ENCODE peak calls at places on chromosome 6, in eight cellular contexts. H is K562; N is neuronal stem cell; S is effector memory CD4-positive, alpha-beta T cell; U is heart right ventricle; R is transverse colon; X is uterus; L is GM23338. O is an unnamed sample.

GRCh38 chr6:138833819-138834539 is 38.1 kb downstream of the ECT2L start:
- DNase-seq in H (no peak), N (no peak), S (no peak), U (peak), R (no peak), X (peak), L (no peak), O (no peak)

GRCh38 chr6:1984346-1984994 is 260.9 kb downstream of the GMDS start:
- DNase-seq in H (no peak), N (no peak), S (no peak), U (no peak), R (no peak), X (no peak), L (no peak), O (no peak)

GRCh38 chr6:127343753-127344659 is 597 bp upstream of the ECHDC1 start:
- DNase-seq in H (peak), N (peak), S (no peak), U (no peak), R (no peak), X (no peak), L (peak), O (peak)

GRCh38 chr6:119129968-119130484 is 51.6 kb upstream of the FAM184A start:
- DNase-seq in H (peak), N (no peak), S (no peak), U (no peak), R (no peak), X (no peak), L (no peak), O (peak)

GRCh38 chr6:105257350-105257749 is 77.5 kb upstream of the POPDC3 start:
- DNase-seq in H (no peak), N (no peak), S (no peak), U (no peak), R (no peak), X (no peak), L (no peak), O (no peak)

GRCh38 chr6:138099832-138100231 is 7.4 kb downstream of the PERP start:
- DNase-seq in H (no peak), N (no peak), S (no peak), U (no peak), R (no peak), X (no peak), L (no peak), O (no peak)

GRCh38 chr6:37765182-37765780 is 54.2 kb upstream of the ZFAND3 start:
- DNase-seq in H (no peak), N (no peak), S (no peak), U (no peak), R (no peak), X (no peak), L (no peak), O (peak)

GRCh38 chr6:45420083-45420908 is 42.6 kb upstream of the SUPT3H start:
- DNase-seq in H (no peak), N (peak), S (peak), U (no peak), R (peak), X (no peak), L (peak), O (peak)

GRCh38 chr6:41214559-41215238 is 13.4 kb upstream of the TREML4 start:
- DNase-seq in H (no peak), N (no peak), S (no peak), U (no peak), R (no peak), X (no peak), L (no peak), O (peak)

GRCh38 chr6:125486881-125487280 is 185.1 kb upstream of the HDDC2 start:
- DNase-seq in H (no peak), N (no peak), S (no peak), U (no peak), R (no peak), X (no peak), L (no peak), O (no peak)

GRCh38 chr6:83815631-83816030 is 37.5 kb upstream of the RIPPLY2 start:
- DNase-seq in H (no peak), N (no peak), S (no peak), U (no peak), R (no peak), X (no peak), L (no peak), O (no peak)

GRCh38 chr6:100283288-100283687 is 181.4 kb downstream of the SIM1 start:
- DNase-seq in H (peak), N (no peak), S (no peak), U (no peak), R (no peak), X (no peak), L (peak), O (no peak)

GRCh38 chr6:89297695-89298351 is 17.3 kb downstream of the GABRR2 start:
- DNase-seq in H (peak), N (no peak), S (peak), U (peak), R (peak), X (peak), L (no peak), O (peak)

GRCh38 chr6:2841264-2842138 is at the start of gene SERPINB1:
- DNase-seq in H (peak), N (peak), S (peak), U (peak), R (peak), X (peak), L (peak), O (peak)

GRCh38 chr6:26204332-26205160 is 117.3 kb downstream of the HFE start:
- DNase-seq in H (peak), N (peak), S (peak), U (peak), R (peak), X (peak), L (peak), O (peak)

GRCh38 chr6:99613398-99613704 is 6.7 kb downstream of the PRDM13 start:
- DNase-seq in H (no peak), N (peak), S (no peak), U (no peak), R (peak), X (no peak), L (peak), O (no peak)

GRCh38 chr6:81766482-81767069 is 14.1 kb upstream of the TENT5A start:
- DNase-seq in H (no peak), N (no peak), S (no peak), U (no peak), R (no peak), X (no peak), L (no peak), O (no peak)

GRCh38 chr6:116406678-116407345 is 36.1 kb downstream of the DSE start:
- DNase-seq in H (peak), N (no peak), S (no peak), U (no peak), R (no peak), X (no peak), L (no peak), O (no peak)

GRCh38 chr6:169450097-169450496 is 196.5 kb upstream of the THBS2 start:
- DNase-seq in H (no peak), N (no peak), S (no peak), U (no peak), R (no peak), X (no peak), L (no peak), O (no peak)

GRCh38 chr6:141248056-141248799 is 884.5 kb upstream of the GJE1 start:
- DNase-seq in H (no peak), N (no peak), S (no peak), U (no peak), R (no peak), X (no peak), L (no peak), O (no peak)

GRCh38 chr6:33118525-33119123 is 42.8 kb downstream of the HLA-DPB1 start:
- DNase-seq in H (peak), N (peak), S (no peak), U (peak), R (no peak), X (no peak), L (peak), O (peak)

GRCh38 chr6:137370871-137371633 is 123.1 kb downstream of the OLIG3 start:
- DNase-seq in H (peak), N (no peak), S (no peak), U (no peak), R (no peak), X (no peak), L (peak), O (no peak)

GRCh38 chr6:39050453-39051112 is 2.0 kb downstream of the GLP1R start:
- DNase-seq in H (no peak), N (no peak), S (no peak), U (no peak), R (no peak), X (no peak), L (no peak), O (no peak)

GRCh38 chr6:79671605-79672266 is 40.6 kb downstream of the SH3BGRL2 start:
- DNase-seq in H (peak), N (no peak), S (peak), U (peak), R (peak), X (no peak), L (no peak), O (peak)

GRCh38 chr6:28603920-28604319 is 78.2 kb downstream of the GPX5 start:
- DNase-seq in H (no peak), N (no peak), S (no peak), U (no peak), R (no peak), X (no peak), L (peak), O (no peak)

GRCh38 chr6:169669889-169670288 is 31.9 kb downstream of the WDR27 start:
- DNase-seq in H (no peak), N (no peak), S (no peak), U (peak), R (no peak), X (no peak), L (no peak), O (no peak)

GRCh38 chr6:677919-678318 is 15.0 kb downstream of the EXOC2 start:
- DNase-seq in H (no peak), N (no peak), S (no peak), U (no peak), R (no peak), X (no peak), L (no peak), O (no peak)

DNA sequence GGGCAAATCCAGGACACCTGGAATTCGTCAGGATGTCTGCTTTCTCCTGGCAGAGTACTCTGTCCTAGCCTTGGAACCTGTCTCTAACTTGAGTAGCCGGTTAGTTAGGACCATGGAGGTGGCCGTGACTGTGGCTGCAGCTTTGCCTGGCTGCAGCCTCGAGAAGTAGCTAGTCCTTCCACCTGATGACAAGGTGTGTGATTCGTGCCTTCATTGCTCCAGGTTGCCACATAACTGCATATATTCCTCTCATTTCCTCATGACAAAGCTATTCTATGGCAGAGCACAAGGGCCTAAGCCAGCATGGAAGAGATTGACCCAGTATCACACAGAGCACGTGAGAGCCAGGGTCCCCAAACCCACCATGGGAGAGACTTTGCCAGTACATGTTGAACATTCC is 39.8 kb upstream of the KIF25 start:
- DNase-seq in H (no peak), N (no peak), S (no peak), U (no peak), R (no peak), X (no peak), L (no peak), O (peak)
- H3K27ac ChIP-seq in H (no peak), N (no peak), S (no peak), U (peak), R (no peak), X (no peak), L (no peak), O (no peak)

GRCh38 chr6:10556496-10557391 is 35.6 kb downstream of the GCNT2 start:
- DNase-seq in H (no peak), N (no peak), S (no peak), U (no peak), R (no peak), X (no peak), L (no peak), O (no peak)
- H3K4me3 ChIP-seq in H (no peak), N (peak), S (no peak), U (no peak), R (peak), X (peak), L (peak), O (no peak)

GRCh38 chr6:163419413-163420314 is 5.1 kb downstream of the QKI start:
- DNase-seq in H (peak), N (no peak), S (no peak), U (no peak), R (no peak), X (no peak), L (no peak), O (no peak)
- H3K27ac ChIP-seq in H (peak), N (no peak), S (no peak), U (peak), R (peak), X (peak), L (no peak), O (no peak)

GRCh38 chr6:52588710-52589091 is 11.8 kb upstream of the TRAM2 start:
- DNase-seq in H (no peak), N (no peak), S (no peak), U (no peak), R (no peak), X (no peak), L (no peak), O (no peak)
- H3K4me3 ChIP-seq in H (no peak), N (no peak), S (no peak), U (no peak), R (no peak), X (no peak), L (no peak), O (no peak)

DNA sequence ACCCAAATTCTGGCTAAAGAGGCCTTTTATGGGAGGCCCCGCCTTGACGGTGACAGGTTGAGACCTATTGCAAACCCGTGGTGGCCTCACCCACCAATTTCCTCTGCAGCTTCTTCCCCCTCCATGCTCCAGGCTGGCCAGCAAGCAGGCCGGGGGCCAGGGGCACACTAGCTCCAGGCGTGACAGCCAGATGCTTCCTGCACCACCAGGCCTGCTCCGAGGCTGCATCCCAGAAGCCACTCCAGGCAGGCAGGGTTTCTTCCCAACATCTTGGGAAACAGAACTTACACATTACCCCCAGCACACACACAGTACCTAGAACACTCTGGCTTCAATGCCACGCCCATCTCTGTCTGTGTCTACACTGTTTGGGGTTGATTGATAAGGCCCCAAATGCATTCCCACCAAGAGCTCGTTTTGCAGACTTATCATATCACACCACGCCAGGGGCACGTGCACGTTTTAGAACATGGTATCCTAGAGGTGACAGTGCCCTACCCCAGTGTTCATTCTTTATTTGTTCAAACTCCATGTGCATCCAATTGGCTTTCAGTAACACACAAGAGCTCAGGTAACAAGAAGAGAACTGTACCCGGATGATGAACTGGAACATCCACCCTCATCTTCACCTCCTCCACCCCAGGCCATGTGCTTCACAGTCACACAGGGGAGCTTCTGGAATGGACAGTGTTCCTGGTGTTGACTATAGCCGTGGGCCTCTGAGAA is 221.4 kb upstream of the RREB1 start:
- DNase-seq in H (peak), N (no peak), S (no peak), U (no peak), R (peak), X (no peak), L (no peak), O (no peak)
- H3K27ac ChIP-seq in H (peak), N (no peak), S (no peak), U (peak), R (peak), X (no peak), L (no peak), O (peak)

GRCh38 chr6:148677594-148678476 is 69.0 kb upstream of the UST start:
- DNase-seq in H (no peak), N (no peak), S (no peak), U (no peak), R (no peak), X (no peak), L (no peak), O (no peak)

GRCh38 chr6:148682990-148683389 is 63.8 kb upstream of the UST start:
- DNase-seq in H (no peak), N (no peak), S (no peak), U (no peak), R (peak), X (no peak), L (no peak), O (no peak)

GRCh38 chr6:148681666-148682065 is 65.2 kb upstream of the UST start:
- DNase-seq in H (no peak), N (no peak), S (no peak), U (no peak), R (no peak), X (no peak), L (no peak), O (no peak)

GRCh38 chr6:148678682-148679081 is 68.1 kb upstream of the UST start:
- DNase-seq in H (no peak), N (no peak), S (no peak), U (no peak), R (no peak), X (no peak), L (no peak), O (no peak)

GRCh38 chr6:148682252-148682651 is 64.6 kb upstream of the UST start:
- DNase-seq in H (no peak), N (no peak), S (no peak), U (no peak), R (no peak), X (no peak), L (no peak), O (no peak)
- H3K4me3 ChIP-seq in H (no peak), N (peak), S (no peak), U (no peak), R (no peak), X (no peak), L (no peak), O (no peak)

DNA sequence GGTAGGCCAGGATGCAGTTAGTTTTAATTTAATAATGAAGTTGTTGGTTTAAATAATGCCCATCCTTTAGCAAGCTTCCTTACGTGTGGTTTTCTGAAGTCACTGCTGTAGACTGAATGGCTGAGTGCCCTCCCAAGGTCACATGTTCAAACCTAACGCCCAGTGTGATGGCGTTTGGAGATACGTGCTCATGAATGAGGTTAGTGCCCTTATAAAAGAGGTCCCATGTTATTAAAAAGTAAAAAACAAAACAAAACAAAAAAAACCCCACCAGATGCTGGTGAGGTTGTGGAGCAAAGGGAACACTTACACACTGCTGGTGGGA is 16.3 kb downstream of the LRP11 start:
- DNase-seq in H (no peak), N (no peak), S (no peak), U (no peak), R (no peak), X (no peak), L (no peak), O (no peak)
- H3K27ac ChIP-seq in H (no peak), N (no peak), S (no peak), U (no peak), R (no peak), X (no peak), L (no peak), O (no peak)

GRCh38 chr6:18823782-18824386 is 436.7 kb downstream of the RNF144B start:
- DNase-seq in H (peak), N (no peak), S (no peak), U (no peak), R (no peak), X (no peak), L (peak), O (peak)
- H3K4me3 ChIP-seq in H (no peak), N (no peak), S (no peak), U (no peak), R (no peak), X (no peak), L (no peak), O (no peak)